ENCODE peak calls at places on chromosomes 4 and X, in seven cellular contexts. C is astrocyte of the cerebellum, L is mucosa of descending colon, K is psoas muscle, R is brain microvascular endothelial cell, B is neural progenitor cell, D is pancreas. I is an unnamed sample.

GRCh38 chr4:4780634-4781287 is 78.7 kb upstream of the MSX1 start:
- DNase-seq in C (no peak), L (no peak), K (no peak), R (peak), B (no peak), D (no peak), I (no peak)

GRCh38 chr4:84579410-84579791 is 3.5 kb upstream of the CDS1 start:
- DNase-seq in C (no peak), L (no peak), K (no peak), R (no peak), B (peak), D (no peak), I (no peak)

GRCh38 chrX:2188840-2189239 is 311.9 kb downstream of the DHRSX start:
- DNase-seq in C (no peak), L (no peak), K (no peak), R (no peak), B (no peak), D (no peak), I (no peak)

GRCh38 chr4:108378164-108378563 is 209.4 kb upstream of the LEF1 start:
- DNase-seq in C (no peak), L (no peak), K (no peak), R (no peak), B (no peak), D (no peak), I (no peak)

GRCh38 chrX:118872102-118872566 is 48.5 kb downstream of the ZCCHC12 start:
- DNase-seq in C (no peak), L (peak), K (no peak), R (no peak), B (no peak), D (peak), I (no peak)

GRCh38 chr4:10164877-10165283 is 48.3 kb upstream of the WDR1 start:
- DNase-seq in C (no peak), L (peak), K (no peak), R (peak), B (peak), D (no peak), I (peak)

GRCh38 chr4:97525236-97525635 is 618.0 kb downstream of the STPG2 start:
- DNase-seq in C (no peak), L (no peak), K (no peak), R (no peak), B (no peak), D (no peak), I (no peak)

GRCh38 chr4:185396724-185397402 is at the start of gene ANKRD37:
- DNase-seq in C (no peak), L (peak), K (no peak), R (peak), B (no peak), D (peak), I (peak)

GRCh38 chrX:69100478-69100877 is 64.8 kb downstream of the PJA1 start:
- DNase-seq in C (no peak), L (no peak), K (no peak), R (no peak), B (no peak), D (no peak), I (no peak)

GRCh38 chr4:113561092-113561491 is 200.4 kb downstream of the CAMK2D start:
- DNase-seq in C (no peak), L (no peak), K (no peak), R (no peak), B (no peak), D (no peak), I (no peak)

GRCh38 chr4:25509656-25510055 is 132.6 kb downstream of the ANAPC4 start:
- DNase-seq in C (no peak), L (no peak), K (no peak), R (no peak), B (no peak), D (no peak), I (no peak)

GRCh38 chrX:154530286-154530685 is 14.3 kb upstream of the FAM3A start:
- DNase-seq in C (no peak), L (no peak), K (no peak), R (no peak), B (no peak), D (no peak), I (no peak)

GRCh38 chr4:105145059-105145912 is 1.4 kb upstream of the TET2 start:
- DNase-seq in C (no peak), L (no peak), K (no peak), R (no peak), B (no peak), D (no peak), I (no peak)

GRCh38 chr4:112637552-112637866 is 566 bp downstream of the LARP7 start:
- DNase-seq in C (no peak), L (no peak), K (no peak), R (no peak), B (no peak), D (no peak), I (no peak)

GRCh38 chrX:68059469-68059868 is 373.8 kb downstream of the OPHN1 start:
- DNase-seq in C (no peak), L (no peak), K (no peak), R (no peak), B (no peak), D (no peak), I (no peak)

GRCh38 chr4:59381591-59381990 is 1818.5 kb upstream of the ADGRL3 start:
- DNase-seq in C (no peak), L (no peak), K (no peak), R (no peak), B (no peak), D (no peak), I (no peak)

DNA sequence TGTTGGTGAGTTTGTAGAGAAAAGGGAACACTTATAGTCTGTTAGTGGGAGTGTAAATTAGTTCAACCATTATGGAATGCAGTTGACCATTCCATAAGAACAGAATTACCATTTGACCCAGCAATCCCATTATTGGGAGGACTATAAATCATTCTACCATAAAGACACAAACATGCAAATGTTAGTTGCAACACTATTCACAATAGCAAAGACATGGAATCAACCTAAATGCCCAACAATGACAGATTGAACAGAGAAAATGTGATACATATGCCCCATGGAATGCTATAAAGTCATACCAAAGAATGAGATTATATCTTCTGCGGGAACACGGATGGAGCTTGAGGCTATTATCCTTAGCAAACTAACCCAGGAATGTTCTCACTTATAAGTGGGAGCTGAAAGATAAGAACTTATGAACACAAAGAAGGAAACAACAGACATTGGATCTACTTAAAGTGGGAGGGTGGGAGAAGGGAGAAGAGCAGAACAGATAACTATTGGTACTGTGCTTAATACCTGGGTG is 1819.2 kb upstream of the ADGRL3 start:
- DNase-seq in C (no peak), L (no peak), K (no peak), R (no peak), B (no peak), D (no peak), I (no peak)
- TF ChIP-seq CTCF in C (no peak), L (no peak), K (no peak), R (no peak), B (no peak), D (no peak), I (no peak)

DNA sequence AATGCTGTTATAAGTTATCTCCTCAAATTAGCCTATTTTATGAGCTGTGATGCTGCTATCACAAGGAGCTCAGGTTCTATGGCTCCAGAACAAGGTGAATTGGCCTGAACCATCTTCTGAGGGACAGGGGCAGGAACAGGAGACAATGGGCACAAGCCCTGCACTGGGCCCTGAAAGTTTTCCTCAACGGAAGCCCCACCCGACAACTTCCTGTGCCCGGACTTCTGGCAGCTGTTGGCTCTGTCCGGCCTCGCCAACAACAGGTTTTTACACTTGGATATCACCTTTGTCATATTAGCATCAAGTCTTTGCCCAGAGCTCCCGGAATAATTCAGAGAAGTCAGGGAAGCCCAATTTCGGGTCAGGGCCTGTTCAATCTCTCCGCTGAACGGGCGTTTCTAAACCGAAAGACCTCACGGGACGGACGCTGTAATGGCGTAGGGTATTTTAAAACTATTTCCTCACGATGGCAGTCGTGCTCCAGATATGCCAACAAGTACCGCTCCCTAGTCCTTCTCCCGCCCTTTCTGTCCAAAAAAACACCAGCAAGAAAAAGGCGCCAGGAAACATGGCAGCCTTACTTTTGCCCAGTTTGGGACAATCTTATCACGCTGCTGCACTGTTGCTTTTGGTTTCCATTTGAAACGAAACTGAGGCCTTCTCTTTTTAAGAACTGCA is 201.0 kb upstream of the STK26 start:
- DNase-seq in C (peak), L (no peak), K (peak), R (peak), B (no peak), D (peak), I (no peak)
- TF ChIP-seq CTCF in C (peak), L (no peak), K (peak), R (peak), B (no peak), D (peak), I (no peak)

DNA sequence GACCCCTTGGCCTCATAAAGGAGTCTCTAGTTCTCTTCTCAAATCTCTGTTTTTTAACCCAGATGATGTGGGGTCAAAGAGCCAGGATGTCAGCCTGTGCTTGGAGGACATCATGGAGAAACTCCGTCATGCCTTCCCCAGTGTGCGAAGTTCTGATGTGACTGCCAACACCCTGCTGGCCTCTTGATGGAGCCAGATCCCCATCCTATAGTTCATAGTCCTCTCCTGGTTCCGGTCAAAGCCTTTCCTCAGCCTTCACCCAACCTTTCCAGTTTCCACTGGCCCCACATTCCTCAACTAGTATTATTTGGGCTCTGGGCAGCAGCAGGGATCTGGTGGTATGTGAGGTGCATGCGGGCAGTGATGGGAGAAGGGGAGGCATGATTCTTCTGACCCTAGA is 30.7 kb downstream of the TAF7L start:
- DNase-seq in C (no peak), L (peak), K (no peak), R (no peak), B (peak), D (no peak), I (no peak)
- TF ChIP-seq CTCF in C (peak), L (no peak), K (no peak), R (peak), B (peak), D (no peak), I (no peak)

DNA sequence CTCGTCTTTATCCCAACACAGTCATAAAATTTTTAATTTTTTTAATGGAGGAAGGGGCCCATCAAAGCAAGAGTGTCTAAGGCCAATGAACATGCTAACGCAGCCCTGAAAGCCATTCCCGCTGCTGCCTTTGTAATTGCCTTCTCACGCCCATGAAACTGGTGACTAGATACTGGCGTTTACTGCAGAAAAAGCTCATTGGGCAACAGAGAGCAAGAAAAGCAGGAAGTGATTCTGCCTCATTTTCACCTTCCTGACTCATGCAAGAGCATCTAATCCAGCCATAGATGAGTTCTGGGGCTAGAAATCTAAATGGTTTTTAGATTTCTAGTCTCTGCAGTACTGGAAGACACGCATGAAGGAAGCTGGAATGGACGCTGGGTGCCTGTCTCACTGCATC is 72.5 kb downstream of the ANXA3 start:
- DNase-seq in C (no peak), L (no peak), K (no peak), R (no peak), B (no peak), D (no peak), I (no peak)
- TF ChIP-seq CTCF in C (no peak), L (no peak), K (no peak), R (no peak), B (no peak), D (no peak), I (no peak)